ENCODE peak calls at places on chromosomes 2 and 18, in five cellular contexts. I is activated gamma-delta T cell treated with Interleukin-2 at 50 U/mL for 16 hours, V is nephron progenitor cell, W is aorta, P is tibial artery. H is an unnamed sample.
A peak's percentile ranks its signal among the peaks of the same experiment; 100 is the strongest.

GRCh38 chr18:80193701-80194100 is 53.6 kb downstream of the PARD6G start:
- DNase-seq in I (no peak), V (no peak), W (no peak), P (no peak), H (no peak)

GRCh38 chr2:200483729-200484198 is 26.1 kb downstream of the KCTD18 start:
- DNase-seq in I (no peak), V (peak; percentile 63), W (no peak), P (no peak), H (no peak)

GRCh38 chr18:4453712-4454547 is 1.2 kb downstream of the DLGAP1 start:
- DNase-seq in I (no peak), V (peak; percentile 73), W (peak; percentile 74), P (no peak), H (no peak)

GRCh38 chr2:158214431-158214830 is 112.8 kb downstream of the UPP2 start:
- DNase-seq in I (no peak), V (no peak), W (no peak), P (peak; percentile 28), H (no peak)

GRCh38 chr2:3257166-3257565 is 120.5 kb downstream of the EIPR1 start:
- DNase-seq in I (no peak), V (no peak), W (no peak), P (no peak), H (peak; percentile 36)

GRCh38 chr2:45904931-45905642 is 253.6 kb downstream of the PRKCE start:
- DNase-seq in I (no peak), V (no peak), W (no peak), P (no peak), H (no peak)

GRCh38 chr18:13574355-13574754 is 152.0 kb downstream of the FAM210A start:
- DNase-seq in I (no peak), V (no peak), W (no peak), P (no peak), H (no peak)

GRCh38 chr2:120785228-120785966 is 49.7 kb downstream of the GLI2 start:
- DNase-seq in I (no peak), V (no peak), W (no peak), P (no peak), H (no peak)

GRCh38 chr18:24763765-24764548 is 303.5 kb downstream of the HRH4 start:
- DNase-seq in I (no peak), V (no peak), W (no peak), P (peak; percentile 30), H (no peak)

GRCh38 chr2:60413819-60414178 is 139.7 kb downstream of the BCL11A start:
- DNase-seq in I (no peak), V (no peak), W (no peak), P (no peak), H (no peak)

GRCh38 chr2:191265311-191266170 is 20.3 kb downstream of the MYO1B start:
- DNase-seq in I (no peak), V (no peak), W (no peak), P (no peak), H (no peak)

GRCh38 chr2:222912117-222912516 is 51.3 kb downstream of the ACSL3 start:
- DNase-seq in I (no peak), V (no peak), W (no peak), P (no peak), H (no peak)

GRCh38 chr2:200820573-200820972 is 8.9 kb downstream of the BZW1 start:
- DNase-seq in I (no peak), V (no peak), W (no peak), P (no peak), H (no peak)

GRCh38 chr2:54728669-54729120 is 5.2 kb downstream of the EML6 start:
- DNase-seq in I (no peak), V (no peak), W (no peak), P (no peak), H (no peak)

GRCh38 chr18:25786778-25787177 is 303.6 kb downstream of the SS18 start:
- DNase-seq in I (no peak), V (no peak), W (no peak), P (no peak), H (no peak)

GRCh38 chr2:47293967-47294366 is 109.0 kb upstream of the MSH2 start:
- DNase-seq in I (no peak), V (no peak), W (no peak), P (no peak), H (no peak)

GRCh38 chr2:75403991-75404428 is 156.7 kb downstream of the EVA1A start:
- DNase-seq in I (no peak), V (peak; percentile 15), W (no peak), P (no peak), H (no peak)

GRCh38 chr18:33924576-33924975 is 300.1 kb downstream of the NOL4 start:
- DNase-seq in I (no peak), V (no peak), W (no peak), P (no peak), H (no peak)

GRCh38 chr2:148930046-148930775 is 55.2 kb downstream of the KIF5C start:
- DNase-seq in I (no peak), V (no peak), W (no peak), P (no peak), H (no peak)

GRCh38 chr2:159617651-159618050 is 1.3 kb upstream of the BAZ2B start:
- DNase-seq in I (no peak), V (no peak), W (no peak), P (no peak), H (no peak)

GRCh38 chr2:29587791-29588190 is 333.6 kb downstream of the ALK start:
- DNase-seq in I (no peak), V (no peak), W (no peak), P (no peak), H (no peak)